ENCODE peak calls at places on chromosomes 12 and 14, in six cellular contexts. One of them, this sample, is unnamed.

GRCh38 chr14:28875937-28876910 is 109.6 kb downstream of the FOXG1 start:
- DNase-seq in CD8-positive, alpha-beta T cell: no peak
- DNase-seq in Calu3: no peak
- DNase-seq in WTC11: no peak
- DNase-seq in omental fat pad: no peak
- DNase-seq in endothelial cell of umbilical vein: no peak
- DNase-seq in this sample: no peak

GRCh38 chr12:117202556-117202955 is 12.3 kb upstream of the FBXO21 start:
- DNase-seq in endothelial cell of umbilical vein: no peak
- DNase-seq in Calu3: no peak
- DNase-seq in omental fat pad: no peak
- DNase-seq in CD8-positive, alpha-beta T cell: no peak
- DNase-seq in WTC11: no peak
- DNase-seq in this sample: no peak

GRCh38 chr12:104733717-104734175 is 224.3 kb downstream of the SLC41A2 start:
- DNase-seq in CD8-positive, alpha-beta T cell: no peak
- DNase-seq in endothelial cell of umbilical vein: no peak
- DNase-seq in Calu3: peak; percentile 28
- DNase-seq in WTC11: peak; percentile 67
- DNase-seq in omental fat pad: no peak
- DNase-seq in this sample: no peak

GRCh38 chr12:13171921-13172859 is 24.3 kb upstream of the EMP1 start:
- DNase-seq in endothelial cell of umbilical vein: no peak
- DNase-seq in CD8-positive, alpha-beta T cell: no peak
- DNase-seq in omental fat pad: peak; percentile 56
- DNase-seq in Calu3: peak; percentile 73
- DNase-seq in WTC11: peak; percentile 53
- DNase-seq in this sample: peak; percentile 76

GRCh38 chr12:107337354-107338095 is 244.2 kb upstream of the CRY1 start:
- DNase-seq in omental fat pad: no peak
- DNase-seq in Calu3: no peak
- DNase-seq in CD8-positive, alpha-beta T cell: no peak
- DNase-seq in WTC11: no peak
- DNase-seq in endothelial cell of umbilical vein: no peak
- DNase-seq in this sample: no peak

GRCh38 chr14:71591929-71592328 is 340.3 kb upstream of the RGS6 start:
- DNase-seq in endothelial cell of umbilical vein: peak; percentile 44
- DNase-seq in Calu3: peak; percentile 18
- DNase-seq in WTC11: no peak
- DNase-seq in CD8-positive, alpha-beta T cell: no peak
- DNase-seq in omental fat pad: no peak
- DNase-seq in this sample: no peak

GRCh38 chr12:46224401-46224800 is 44.4 kb downstream of the SLC38A1 start:
- DNase-seq in CD8-positive, alpha-beta T cell: no peak
- DNase-seq in WTC11: no peak
- DNase-seq in Calu3: no peak
- DNase-seq in omental fat pad: no peak
- DNase-seq in endothelial cell of umbilical vein: no peak
- DNase-seq in this sample: no peak

GRCh38 chr12:50557421-50557820 is 52.6 kb downstream of the DIP2B start:
- DNase-seq in endothelial cell of umbilical vein: no peak
- DNase-seq in omental fat pad: no peak
- DNase-seq in CD8-positive, alpha-beta T cell: no peak
- DNase-seq in Calu3: no peak
- DNase-seq in WTC11: no peak
- DNase-seq in this sample: no peak

GRCh38 chr14:33857650-33858049 is 93.2 kb downstream of the EGLN3 start:
- DNase-seq in endothelial cell of umbilical vein: no peak
- DNase-seq in CD8-positive, alpha-beta T cell: no peak
- DNase-seq in Calu3: no peak
- DNase-seq in omental fat pad: no peak
- DNase-seq in WTC11: no peak
- DNase-seq in this sample: no peak

GRCh38 chr12:85805654-85806053 is 30.6 kb downstream of the RASSF9 start:
- DNase-seq in CD8-positive, alpha-beta T cell: no peak
- DNase-seq in Calu3: no peak
- DNase-seq in WTC11: no peak
- DNase-seq in endothelial cell of umbilical vein: no peak
- DNase-seq in omental fat pad: no peak
- DNase-seq in this sample: no peak

DNA sequence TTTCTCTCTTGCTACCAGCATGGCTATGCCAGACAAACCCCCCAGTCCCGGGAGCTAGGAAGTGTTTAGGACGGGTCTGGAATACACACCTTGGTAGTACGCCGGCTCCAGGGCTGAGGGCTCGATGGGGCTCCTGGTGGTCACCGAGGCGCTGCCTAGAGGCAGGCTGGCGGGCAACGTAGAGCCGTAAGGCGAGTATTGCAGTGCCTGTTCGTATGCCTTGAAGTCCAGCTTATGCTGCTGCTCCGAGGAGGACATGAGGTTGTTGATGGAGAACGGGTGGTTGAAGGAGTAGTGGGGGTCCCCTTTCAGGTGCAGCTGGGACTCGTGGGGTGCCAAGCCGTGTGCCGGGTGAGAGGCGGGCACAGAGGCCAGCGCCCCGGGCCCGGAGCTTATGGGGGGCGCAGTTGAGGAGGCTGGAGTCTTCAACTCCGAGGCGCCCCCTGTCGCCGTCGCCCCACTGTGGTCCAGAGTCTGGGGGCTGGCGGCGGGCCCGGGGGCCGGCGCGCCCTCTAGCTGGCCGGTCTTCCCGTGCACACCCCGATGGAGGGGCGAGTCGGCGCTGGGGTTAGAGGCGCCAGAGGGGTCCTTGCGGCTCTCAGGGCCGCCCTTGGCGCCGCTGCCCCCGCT is 3.6 kb downstream of the FOXA1 start:
- DNase-seq in endothelial cell of umbilical vein: no peak
- DNase-seq in omental fat pad: no peak
- DNase-seq in Calu3: peak; percentile 90
- DNase-seq in WTC11: peak; percentile 82
- DNase-seq in CD8-positive, alpha-beta T cell: no peak
- DNase-seq in this sample: peak; percentile 61
- TF ChIP-seq CTCF in endothelial cell of umbilical vein: no peak
- TF ChIP-seq CTCF in omental fat pad: no peak
- TF ChIP-seq CTCF in Calu3: peak; percentile 77
- TF ChIP-seq CTCF in WTC11: no peak
- TF ChIP-seq CTCF in CD8-positive, alpha-beta T cell: no peak
- TF ChIP-seq CTCF in this sample: peak; percentile 29

GRCh38 chr12:76346236-76346635 is 2.0 kb downstream of the BBS10 start:
- DNase-seq in CD8-positive, alpha-beta T cell: no peak
- DNase-seq in WTC11: no peak
- DNase-seq in endothelial cell of umbilical vein: no peak
- DNase-seq in Calu3: no peak
- DNase-seq in omental fat pad: no peak
- DNase-seq in this sample: no peak

GRCh38 chr12:76345569-76345968 is 2.6 kb downstream of the BBS10 start:
- DNase-seq in Calu3: no peak
- DNase-seq in endothelial cell of umbilical vein: no peak
- DNase-seq in WTC11: no peak
- DNase-seq in omental fat pad: no peak
- DNase-seq in CD8-positive, alpha-beta T cell: no peak
- DNase-seq in this sample: no peak

GRCh38 chr12:76348079-76348901 is at the start of gene BBS10:
- DNase-seq in WTC11: peak; percentile 88
- DNase-seq in CD8-positive, alpha-beta T cell: peak; percentile 71
- DNase-seq in Calu3: peak; percentile 92
- DNase-seq in endothelial cell of umbilical vein: peak; percentile 90
- DNase-seq in omental fat pad: peak; percentile 61
- DNase-seq in this sample: peak; percentile 81

GRCh38 chr12:76341436-76342030 is 6.7 kb downstream of the BBS10 start:
- DNase-seq in Calu3: no peak
- DNase-seq in omental fat pad: no peak
- DNase-seq in CD8-positive, alpha-beta T cell: no peak
- DNase-seq in WTC11: no peak
- DNase-seq in endothelial cell of umbilical vein: peak; percentile 56
- DNase-seq in this sample: no peak

GRCh38 chr12:76346798-76347420 is 1.3 kb downstream of the BBS10 start:
- DNase-seq in CD8-positive, alpha-beta T cell: no peak
- DNase-seq in endothelial cell of umbilical vein: peak; percentile 72
- DNase-seq in WTC11: no peak
- DNase-seq in omental fat pad: no peak
- DNase-seq in Calu3: peak; percentile 33
- DNase-seq in this sample: no peak
- TF ChIP-seq CTCF in CD8-positive, alpha-beta T cell: no peak
- TF ChIP-seq CTCF in endothelial cell of umbilical vein: peak; percentile 42
- TF ChIP-seq CTCF in WTC11: no peak
- TF ChIP-seq CTCF in omental fat pad: no peak
- TF ChIP-seq CTCF in Calu3: peak; percentile 23
- TF ChIP-seq CTCF in this sample: no peak

GRCh38 chr12:47686645-47687240 is 19.1 kb downstream of the RPAP3 start:
- DNase-seq in CD8-positive, alpha-beta T cell: no peak
- DNase-seq in Calu3: peak; percentile 10
- DNase-seq in WTC11: no peak
- DNase-seq in endothelial cell of umbilical vein: peak; percentile 54
- DNase-seq in omental fat pad: no peak
- DNase-seq in this sample: no peak
- TF ChIP-seq CTCF in CD8-positive, alpha-beta T cell: peak; percentile 76
- TF ChIP-seq CTCF in Calu3: no peak
- TF ChIP-seq CTCF in WTC11: peak; percentile 22
- TF ChIP-seq CTCF in endothelial cell of umbilical vein: peak; percentile 20
- TF ChIP-seq CTCF in omental fat pad: no peak
- TF ChIP-seq CTCF in this sample: peak; percentile 46

DNA sequence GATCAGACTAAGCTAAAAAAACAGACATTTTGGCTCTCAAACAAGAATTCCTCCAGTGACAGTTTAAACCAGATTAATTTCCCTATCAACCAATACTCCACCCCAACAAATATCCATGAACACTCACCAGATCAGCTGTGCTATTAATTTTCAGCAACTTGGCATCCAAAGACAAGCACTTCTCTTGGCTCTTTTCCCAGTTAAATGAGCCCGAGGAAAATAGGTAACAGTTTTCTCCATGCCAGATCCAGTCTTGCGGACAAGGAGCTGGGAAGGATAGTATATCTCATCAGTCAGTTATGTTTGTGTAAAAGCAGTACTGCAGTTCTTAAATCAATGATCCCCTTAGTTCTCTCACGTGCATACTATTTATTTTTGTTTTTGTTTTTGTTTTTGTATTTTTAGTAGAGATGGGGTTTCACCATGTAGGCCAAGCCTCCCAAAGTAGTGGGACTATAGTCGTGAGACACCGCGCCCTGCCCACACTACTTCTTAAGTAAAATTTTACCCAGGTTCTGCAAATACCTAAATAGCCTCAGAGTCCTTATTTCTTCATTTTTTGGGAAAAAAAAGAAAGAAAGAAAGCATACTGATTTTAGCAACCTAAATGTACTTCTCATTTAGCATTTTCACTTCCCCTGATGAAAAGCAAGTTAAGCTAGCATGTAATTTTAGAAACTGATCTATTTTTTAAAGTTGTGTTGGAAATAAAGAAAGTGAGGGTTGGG is 11.1 kb downstream of the OLR1 start:
- DNase-seq in CD8-positive, alpha-beta T cell: no peak
- DNase-seq in omental fat pad: no peak
- DNase-seq in Calu3: no peak
- DNase-seq in endothelial cell of umbilical vein: no peak
- DNase-seq in WTC11: no peak
- DNase-seq in this sample: no peak
- TF ChIP-seq CTCF in CD8-positive, alpha-beta T cell: no peak
- TF ChIP-seq CTCF in omental fat pad: no peak
- TF ChIP-seq CTCF in Calu3: no peak
- TF ChIP-seq CTCF in endothelial cell of umbilical vein: no peak
- TF ChIP-seq CTCF in WTC11: no peak
- TF ChIP-seq CTCF in this sample: no peak

DNA sequence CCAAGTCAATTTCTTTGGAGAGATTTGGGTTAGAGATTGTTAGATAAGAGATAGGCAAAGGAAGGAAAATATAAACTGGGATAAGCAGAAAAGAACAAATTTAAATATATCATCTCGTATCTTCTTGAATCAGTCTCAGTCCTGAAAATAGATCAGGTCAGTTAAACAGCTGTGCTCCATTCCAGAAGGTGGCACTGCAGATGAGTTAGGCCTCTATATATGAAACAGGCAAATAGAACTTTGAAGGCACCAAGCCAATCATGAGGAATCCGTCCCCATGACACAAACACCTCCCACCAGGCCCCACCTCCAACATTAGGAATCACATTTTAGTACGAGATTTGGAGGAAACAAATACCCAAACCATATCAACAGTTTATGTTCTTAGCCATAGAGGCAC is 605.5 kb upstream of the USP15 start:
- DNase-seq in Calu3: peak; percentile 21
- DNase-seq in omental fat pad: no peak
- DNase-seq in CD8-positive, alpha-beta T cell: no peak
- DNase-seq in endothelial cell of umbilical vein: no peak
- DNase-seq in WTC11: no peak
- DNase-seq in this sample: no peak
- TF ChIP-seq CTCF in Calu3: no peak
- TF ChIP-seq CTCF in omental fat pad: no peak
- TF ChIP-seq CTCF in CD8-positive, alpha-beta T cell: no peak
- TF ChIP-seq CTCF in endothelial cell of umbilical vein: no peak
- TF ChIP-seq CTCF in WTC11: no peak
- TF ChIP-seq CTCF in this sample: no peak

DNA sequence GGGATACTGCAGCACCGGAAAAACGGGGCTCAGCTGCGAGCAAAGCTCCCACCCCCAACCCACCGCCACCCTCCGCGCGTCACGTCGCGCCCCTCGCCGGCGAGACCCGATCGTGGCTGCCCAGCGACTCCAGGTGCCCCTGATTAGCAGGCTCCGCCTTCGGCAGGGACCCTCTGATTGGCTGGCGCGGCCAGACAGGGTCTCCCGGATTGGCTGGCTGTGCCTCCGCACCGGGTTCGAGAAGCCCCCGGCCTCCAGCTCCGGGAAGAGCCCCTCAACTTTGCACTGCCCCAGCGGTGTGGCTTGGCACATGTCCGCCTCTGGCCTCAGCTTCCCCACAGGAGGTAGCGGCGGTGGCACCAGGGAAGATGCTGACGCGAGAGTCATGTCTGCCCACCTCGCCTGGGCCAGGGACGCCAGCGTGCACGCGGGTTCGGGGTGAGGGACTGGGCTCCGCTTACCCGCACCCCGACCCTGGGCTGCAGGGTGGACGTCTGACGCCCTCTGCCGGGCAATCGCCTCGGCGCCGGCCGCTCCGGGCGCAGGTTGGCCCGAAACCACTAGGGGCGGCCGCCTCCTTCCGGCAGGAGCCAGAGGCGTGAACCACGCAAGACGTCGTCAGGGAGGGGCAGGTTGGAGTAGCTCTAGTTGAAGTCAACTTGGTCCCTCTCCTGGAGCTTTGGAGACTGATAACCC is 496 bp upstream of the RHOF start:
- DNase-seq in Calu3: peak; percentile 98
- DNase-seq in CD8-positive, alpha-beta T cell: peak; percentile 94
- DNase-seq in endothelial cell of umbilical vein: peak; percentile 94
- DNase-seq in WTC11: peak; percentile 95
- DNase-seq in omental fat pad: peak; percentile 64
- DNase-seq in this sample: peak; percentile 91
- TF ChIP-seq CTCF in Calu3: peak; percentile 99
- TF ChIP-seq CTCF in CD8-positive, alpha-beta T cell: peak; percentile 97
- TF ChIP-seq CTCF in endothelial cell of umbilical vein: peak; percentile 100
- TF ChIP-seq CTCF in WTC11: peak; percentile 87
- TF ChIP-seq CTCF in omental fat pad: peak; percentile 99
- TF ChIP-seq CTCF in this sample: peak; percentile 99